ENCODE peak calls at places on chromosomes 7 and 10, in seven cellular contexts. One of them, this sample, is unnamed.

GRCh38 chr10:61669161-61669755 is 6.5 kb downstream of the CABCOCO1 start:
- DNase-seq in PC-9: no peak
- DNase-seq in endodermal cell: no peak
- DNase-seq in fibroblast of villous mesenchyme: peak
- DNase-seq in mesothelial cell of epicardium: no peak
- DNase-seq in GM20000: no peak
- DNase-seq in coronary artery: no peak
- DNase-seq in this sample: no peak

GRCh38 chr10:67520924-67521520 is 175.0 kb downstream of the CTNNA3 start:
- DNase-seq in PC-9: peak
- DNase-seq in endodermal cell: peak
- DNase-seq in fibroblast of villous mesenchyme: peak
- DNase-seq in mesothelial cell of epicardium: no peak
- DNase-seq in GM20000: peak
- DNase-seq in coronary artery: no peak
- DNase-seq in this sample: no peak

GRCh38 chr10:90417056-90417455 is 440.8 kb downstream of the HTR7 start:
- DNase-seq in PC-9: no peak
- DNase-seq in endodermal cell: no peak
- DNase-seq in fibroblast of villous mesenchyme: peak
- DNase-seq in mesothelial cell of epicardium: no peak
- DNase-seq in GM20000: no peak
- DNase-seq in coronary artery: no peak
- DNase-seq in this sample: no peak

GRCh38 chr7:158327571-158328180 is 259.9 kb downstream of the PTPRN2 start:
- DNase-seq in PC-9: no peak
- DNase-seq in endodermal cell: peak
- DNase-seq in fibroblast of villous mesenchyme: no peak
- DNase-seq in mesothelial cell of epicardium: no peak
- DNase-seq in GM20000: no peak
- DNase-seq in coronary artery: peak
- DNase-seq in this sample: no peak

GRCh38 chr10:92552310-92552709 is 21.6 kb downstream of the IDE start:
- DNase-seq in PC-9: no peak
- DNase-seq in endodermal cell: no peak
- DNase-seq in fibroblast of villous mesenchyme: no peak
- DNase-seq in mesothelial cell of epicardium: no peak
- DNase-seq in GM20000: no peak
- DNase-seq in coronary artery: no peak
- DNase-seq in this sample: no peak

GRCh38 chr10:88996927-88997326 is 6.3 kb downstream of the FAS start:
- DNase-seq in PC-9: no peak
- DNase-seq in endodermal cell: no peak
- DNase-seq in fibroblast of villous mesenchyme: no peak
- DNase-seq in mesothelial cell of epicardium: no peak
- DNase-seq in GM20000: no peak
- DNase-seq in coronary artery: no peak
- DNase-seq in this sample: no peak

GRCh38 chr10:59337254-59337653 is 25.1 kb downstream of the FAM13C start:
- DNase-seq in PC-9: no peak
- DNase-seq in endodermal cell: no peak
- DNase-seq in fibroblast of villous mesenchyme: peak
- DNase-seq in mesothelial cell of epicardium: no peak
- DNase-seq in GM20000: no peak
- DNase-seq in coronary artery: no peak
- DNase-seq in this sample: no peak

GRCh38 chr10:129915526-129916378 is 48.3 kb downstream of the EBF3 start:
- DNase-seq in PC-9: no peak
- DNase-seq in endodermal cell: no peak
- DNase-seq in fibroblast of villous mesenchyme: no peak
- DNase-seq in mesothelial cell of epicardium: no peak
- DNase-seq in GM20000: no peak
- DNase-seq in coronary artery: no peak
- DNase-seq in this sample: no peak

GRCh38 chr10:51433949-51434348 is 265.4 kb downstream of the CSTF2T start:
- DNase-seq in PC-9: no peak
- DNase-seq in endodermal cell: no peak
- DNase-seq in fibroblast of villous mesenchyme: no peak
- DNase-seq in mesothelial cell of epicardium: no peak
- DNase-seq in GM20000: no peak
- DNase-seq in coronary artery: no peak
- DNase-seq in this sample: no peak

GRCh38 chr10:51436805-51437204 is 262.6 kb downstream of the CSTF2T start:
- DNase-seq in PC-9: no peak
- DNase-seq in endodermal cell: no peak
- DNase-seq in fibroblast of villous mesenchyme: no peak
- DNase-seq in mesothelial cell of epicardium: no peak
- DNase-seq in GM20000: no peak
- DNase-seq in coronary artery: no peak
- DNase-seq in this sample: no peak

GRCh38 chr10:51445587-51445986 is 253.8 kb downstream of the CSTF2T start:
- DNase-seq in PC-9: no peak
- DNase-seq in endodermal cell: no peak
- DNase-seq in fibroblast of villous mesenchyme: no peak
- DNase-seq in mesothelial cell of epicardium: no peak
- DNase-seq in GM20000: no peak
- DNase-seq in coronary artery: no peak
- DNase-seq in this sample: no peak

GRCh38 chr10:51439645-51440044 is 259.8 kb downstream of the CSTF2T start:
- DNase-seq in PC-9: no peak
- DNase-seq in endodermal cell: no peak
- DNase-seq in fibroblast of villous mesenchyme: no peak
- DNase-seq in mesothelial cell of epicardium: no peak
- DNase-seq in GM20000: no peak
- DNase-seq in coronary artery: no peak
- DNase-seq in this sample: no peak
- TF ChIP-seq CTCF in PC-9: no peak
- TF ChIP-seq CTCF in endodermal cell: no peak
- TF ChIP-seq CTCF in fibroblast of villous mesenchyme: no peak
- TF ChIP-seq CTCF in mesothelial cell of epicardium: no peak
- TF ChIP-seq CTCF in GM20000: no peak
- TF ChIP-seq CTCF in coronary artery: no peak
- TF ChIP-seq CTCF in this sample: no peak

GRCh38 chr10:64430690-64431323 is 909.6 kb downstream of the REEP3 start:
- DNase-seq in PC-9: no peak
- DNase-seq in endodermal cell: peak
- DNase-seq in fibroblast of villous mesenchyme: no peak
- DNase-seq in mesothelial cell of epicardium: no peak
- DNase-seq in GM20000: no peak
- DNase-seq in coronary artery: no peak
- DNase-seq in this sample: no peak
- TF ChIP-seq CTCF in PC-9: peak
- TF ChIP-seq CTCF in endodermal cell: peak
- TF ChIP-seq CTCF in fibroblast of villous mesenchyme: no peak
- TF ChIP-seq CTCF in mesothelial cell of epicardium: no peak
- TF ChIP-seq CTCF in GM20000: no peak
- TF ChIP-seq CTCF in coronary artery: no peak
- TF ChIP-seq CTCF in this sample: no peak

GRCh38 chr7:143408686-143409551 is at the start of gene EPHA1:
- DNase-seq in PC-9: peak
- DNase-seq in endodermal cell: peak
- DNase-seq in fibroblast of villous mesenchyme: no peak
- DNase-seq in mesothelial cell of epicardium: no peak
- DNase-seq in GM20000: peak
- DNase-seq in coronary artery: no peak
- DNase-seq in this sample: no peak
- TF ChIP-seq CTCF in PC-9: peak
- TF ChIP-seq CTCF in endodermal cell: peak
- TF ChIP-seq CTCF in fibroblast of villous mesenchyme: no peak
- TF ChIP-seq CTCF in mesothelial cell of epicardium: peak
- TF ChIP-seq CTCF in GM20000: no peak
- TF ChIP-seq CTCF in coronary artery: no peak
- TF ChIP-seq CTCF in this sample: no peak

DNA sequence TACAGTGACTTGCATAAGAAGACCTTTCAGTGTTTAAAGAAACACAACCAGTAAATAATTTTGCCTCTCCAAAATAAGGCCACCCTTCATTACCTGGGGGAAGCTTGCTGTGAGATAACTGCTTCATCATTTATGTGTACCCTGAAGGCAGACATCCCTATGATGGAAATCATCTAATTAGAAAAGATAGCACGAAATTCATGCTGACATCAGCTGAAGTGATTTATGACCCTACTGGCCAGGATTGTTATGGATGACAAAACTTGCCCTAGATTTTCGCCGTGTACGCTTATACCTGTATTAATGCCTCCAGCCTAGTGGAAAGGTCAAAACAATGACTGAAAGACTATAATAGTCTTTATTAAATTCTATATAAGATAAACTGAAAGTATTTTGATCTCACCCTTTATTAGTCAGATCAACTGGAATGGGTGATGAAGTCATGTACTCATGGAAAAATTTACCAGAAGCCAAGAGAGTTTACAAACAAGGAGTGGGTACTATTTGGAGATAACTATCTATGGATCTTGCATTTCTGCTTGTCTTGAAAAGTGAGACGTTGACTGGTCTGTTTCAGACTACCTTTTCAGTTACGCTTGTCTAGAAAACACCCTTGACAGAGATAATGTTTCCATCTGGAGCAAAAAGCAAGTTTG is 114.2 kb downstream of the PPP1R3A start:
- DNase-seq in PC-9: no peak
- DNase-seq in endodermal cell: no peak
- DNase-seq in fibroblast of villous mesenchyme: no peak
- DNase-seq in mesothelial cell of epicardium: no peak
- DNase-seq in GM20000: no peak
- DNase-seq in coronary artery: no peak
- DNase-seq in this sample: no peak
- TF ChIP-seq CTCF in PC-9: no peak
- TF ChIP-seq CTCF in endodermal cell: no peak
- TF ChIP-seq CTCF in fibroblast of villous mesenchyme: no peak
- TF ChIP-seq CTCF in mesothelial cell of epicardium: no peak
- TF ChIP-seq CTCF in GM20000: no peak
- TF ChIP-seq CTCF in coronary artery: no peak
- TF ChIP-seq CTCF in this sample: no peak

GRCh38 chr7:76512941-76513816 is 2.8 kb downstream of the UPK3B start:
- DNase-seq in PC-9: no peak
- DNase-seq in endodermal cell: peak
- DNase-seq in fibroblast of villous mesenchyme: no peak
- DNase-seq in mesothelial cell of epicardium: no peak
- DNase-seq in GM20000: peak
- DNase-seq in coronary artery: no peak
- DNase-seq in this sample: no peak

GRCh38 chr7:76514926-76515325 is 4.6 kb downstream of the UPK3B start:
- DNase-seq in PC-9: no peak
- DNase-seq in endodermal cell: peak
- DNase-seq in fibroblast of villous mesenchyme: no peak
- DNase-seq in mesothelial cell of epicardium: no peak
- DNase-seq in GM20000: no peak
- DNase-seq in coronary artery: no peak
- DNase-seq in this sample: no peak

GRCh38 chr7:76513817-76514799 is 3.8 kb downstream of the UPK3B start:
- DNase-seq in PC-9: no peak
- DNase-seq in endodermal cell: peak
- DNase-seq in fibroblast of villous mesenchyme: no peak
- DNase-seq in mesothelial cell of epicardium: no peak
- DNase-seq in GM20000: peak
- DNase-seq in coronary artery: no peak
- DNase-seq in this sample: no peak

GRCh38 chr7:76509931-76510877 is at the start of gene UPK3B:
- DNase-seq in PC-9: peak
- DNase-seq in endodermal cell: peak
- DNase-seq in fibroblast of villous mesenchyme: no peak
- DNase-seq in mesothelial cell of epicardium: no peak
- DNase-seq in GM20000: peak
- DNase-seq in coronary artery: no peak
- DNase-seq in this sample: no peak

DNA sequence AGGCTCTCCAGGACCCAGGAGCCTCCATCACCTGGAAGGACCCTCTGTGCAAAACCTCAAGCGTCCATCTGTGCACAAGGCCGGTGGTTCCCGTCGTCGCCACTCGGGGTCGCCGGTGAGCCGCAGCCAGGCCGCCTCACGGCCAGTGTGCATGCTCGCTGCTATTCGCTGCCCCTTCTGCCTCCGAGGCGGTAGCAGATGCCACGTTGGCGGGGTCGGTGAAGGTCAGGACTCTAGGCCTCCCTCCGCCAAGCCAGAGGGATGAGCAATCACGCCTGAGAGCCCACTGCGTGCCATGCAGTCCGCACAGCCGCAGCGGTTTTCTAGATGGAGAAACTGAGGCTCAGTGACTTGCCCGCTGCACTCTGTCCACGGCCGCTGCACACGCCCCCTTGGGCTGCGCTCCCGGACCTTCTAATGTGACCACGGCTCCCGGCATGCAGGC is 5.7 kb downstream of the UPK3B start:
- DNase-seq in PC-9: peak
- DNase-seq in endodermal cell: no peak
- DNase-seq in fibroblast of villous mesenchyme: no peak
- DNase-seq in mesothelial cell of epicardium: no peak
- DNase-seq in GM20000: peak
- DNase-seq in coronary artery: no peak
- DNase-seq in this sample: no peak
- TF ChIP-seq CTCF in PC-9: peak
- TF ChIP-seq CTCF in endodermal cell: no peak
- TF ChIP-seq CTCF in fibroblast of villous mesenchyme: peak
- TF ChIP-seq CTCF in mesothelial cell of epicardium: no peak
- TF ChIP-seq CTCF in GM20000: peak
- TF ChIP-seq CTCF in coronary artery: no peak
- TF ChIP-seq CTCF in this sample: no peak

GRCh38 chr10:33010132-33011037 is 52.4 kb upstream of the ITGB1 start:
- DNase-seq in PC-9: peak
- DNase-seq in endodermal cell: peak
- DNase-seq in fibroblast of villous mesenchyme: peak
- DNase-seq in mesothelial cell of epicardium: no peak
- DNase-seq in GM20000: no peak
- DNase-seq in coronary artery: no peak
- DNase-seq in this sample: no peak
- TF ChIP-seq CTCF in PC-9: peak
- TF ChIP-seq CTCF in endodermal cell: peak
- TF ChIP-seq CTCF in fibroblast of villous mesenchyme: peak
- TF ChIP-seq CTCF in mesothelial cell of epicardium: no peak
- TF ChIP-seq CTCF in GM20000: no peak
- TF ChIP-seq CTCF in coronary artery: no peak
- TF ChIP-seq CTCF in this sample: no peak

GRCh38 chr7:4103352-4104091 is 578.6 kb upstream of the FOXK1 start:
- DNase-seq in PC-9: no peak
- DNase-seq in endodermal cell: peak
- DNase-seq in fibroblast of villous mesenchyme: no peak
- DNase-seq in mesothelial cell of epicardium: no peak
- DNase-seq in GM20000: no peak
- DNase-seq in coronary artery: no peak
- DNase-seq in this sample: no peak
- TF ChIP-seq CTCF in PC-9: peak
- TF ChIP-seq CTCF in endodermal cell: peak
- TF ChIP-seq CTCF in fibroblast of villous mesenchyme: no peak
- TF ChIP-seq CTCF in mesothelial cell of epicardium: peak
- TF ChIP-seq CTCF in GM20000: no peak
- TF ChIP-seq CTCF in coronary artery: no peak
- TF ChIP-seq CTCF in this sample: no peak

This sample was measured in activated B cell treated with CpG ODN at 0.5 μM for 24 hours.